ENCODE peak calls at places on chromosomes 16 and 17, in four cellular contexts. One of them, this sample, is unnamed.

GRCh38 chr17:40598928-40599627 is 33.8 kb upstream of the CCR7 start:
- DNase-seq in H1: no peak
- DNase-seq in heart left ventricle: no peak
- DNase-seq in sigmoid colon: no peak
- DNase-seq in this sample: no peak

GRCh38 chr16:73275024-73275423 is 227.1 kb upstream of the ZFHX3 start:
- DNase-seq in heart left ventricle: no peak
- DNase-seq in H1: no peak
- DNase-seq in sigmoid colon: no peak
- DNase-seq in this sample: no peak

GRCh38 chr16:71852561-71852960 is 6.8 kb downstream of the ATXN1L start:
- DNase-seq in H1: no peak
- DNase-seq in heart left ventricle: no peak
- DNase-seq in sigmoid colon: no peak
- DNase-seq in this sample: no peak

GRCh38 chr16:50038756-50039529 is 13.9 kb downstream of the CNEP1R1 start:
- DNase-seq in H1: no peak
- DNase-seq in heart left ventricle: peak; percentile 60
- DNase-seq in sigmoid colon: peak; percentile 73
- DNase-seq in this sample: no peak

GRCh38 chr17:59963738-59964454 is 644 bp downstream of the RNFT1 start:
- DNase-seq in heart left ventricle: peak; percentile 53
- DNase-seq in H1: peak; percentile 48
- DNase-seq in sigmoid colon: peak; percentile 73
- DNase-seq in this sample: peak; percentile 57

GRCh38 chr16:46822270-46822669 is 8.7 kb downstream of the C16orf87 start:
- DNase-seq in H1: no peak
- DNase-seq in heart left ventricle: no peak
- DNase-seq in sigmoid colon: no peak
- DNase-seq in this sample: no peak

GRCh38 chr16:12057276-12057675 is 80.7 kb downstream of the SNX29 start:
- DNase-seq in sigmoid colon: peak; percentile 69
- DNase-seq in H1: no peak
- DNase-seq in heart left ventricle: no peak
- DNase-seq in this sample: no peak

GRCh38 chr17:3009411-3009920 is 53.9 kb downstream of the OR1D5 start:
- DNase-seq in sigmoid colon: peak; percentile 46
- DNase-seq in H1: no peak
- DNase-seq in heart left ventricle: no peak
- DNase-seq in this sample: no peak

GRCh38 chr16:74626741-74627416 is 20.0 kb upstream of the GLG1 start:
- DNase-seq in H1: no peak
- DNase-seq in heart left ventricle: no peak
- DNase-seq in sigmoid colon: no peak
- DNase-seq in this sample: no peak

GRCh38 chr16:28093383-28093725 is 29.8 kb upstream of the GSG1L start:
- DNase-seq in heart left ventricle: no peak
- DNase-seq in H1: no peak
- DNase-seq in sigmoid colon: peak; percentile 43
- DNase-seq in this sample: no peak

GRCh38 chr17:81648013-81648706 is 8.2 kb downstream of the PDE6G start:
- DNase-seq in H1: peak; percentile 79
- DNase-seq in sigmoid colon: no peak
- DNase-seq in heart left ventricle: no peak
- DNase-seq in this sample: no peak

GRCh38 chr17:41413353-41413752 is 11.0 kb downstream of the KRT37 start:
- DNase-seq in heart left ventricle: no peak
- DNase-seq in H1: no peak
- DNase-seq in sigmoid colon: no peak
- DNase-seq in this sample: no peak

GRCh38 chr17:59783221-59784016 is 76.0 kb downstream of the VMP1 start:
- DNase-seq in heart left ventricle: no peak
- DNase-seq in sigmoid colon: no peak
- DNase-seq in H1: no peak
- DNase-seq in this sample: no peak

GRCh38 chr17:65985571-65985970 is 206.4 kb downstream of the CEP112 start:
- DNase-seq in sigmoid colon: no peak
- DNase-seq in heart left ventricle: no peak
- DNase-seq in H1: no peak
- DNase-seq in this sample: no peak

GRCh38 chr17:333626-334396 is 18.8 kb downstream of the RPH3AL start:
- DNase-seq in heart left ventricle: peak; percentile 90
- DNase-seq in sigmoid colon: peak; percentile 95
- DNase-seq in H1: peak; percentile 69
- DNase-seq in this sample: peak; percentile 91

GRCh38 chr16:88610080-88610479 is 28.3 kb upstream of the IL17C start:
- DNase-seq in H1: no peak
- DNase-seq in heart left ventricle: no peak
- DNase-seq in sigmoid colon: no peak
- DNase-seq in this sample: no peak

GRCh38 chr17:48294989-48295892 is 134.8 kb downstream of the SKAP1 start:
- DNase-seq in sigmoid colon: no peak
- DNase-seq in H1: no peak
- DNase-seq in heart left ventricle: no peak
- DNase-seq in this sample: no peak

GRCh38 chr16:27879601-27880247 is 183.8 kb downstream of the GSG1L start:
- DNase-seq in H1: no peak
- DNase-seq in heart left ventricle: peak; percentile 65
- DNase-seq in sigmoid colon: no peak
- DNase-seq in this sample: no peak

GRCh38 chr16:53945996-53946395 is 242.0 kb downstream of the FTO start:
- DNase-seq in H1: no peak
- DNase-seq in sigmoid colon: no peak
- DNase-seq in heart left ventricle: no peak
- DNase-seq in this sample: peak; percentile 15

GRCh38 chr16:10583269-10583668 is 2.9 kb upstream of the EMP2 start:
- DNase-seq in heart left ventricle: no peak
- DNase-seq in H1: no peak
- DNase-seq in sigmoid colon: no peak
- DNase-seq in this sample: no peak

GRCh38 chr16:89152831-89153700 is 18.5 kb upstream of the CDH15 start:
- DNase-seq in sigmoid colon: no peak
- DNase-seq in heart left ventricle: no peak
- DNase-seq in H1: no peak
- DNase-seq in this sample: no peak

GRCh38 chr16:86775401-86775985 is 197.1 kb downstream of the FOXL1 start:
- DNase-seq in H1: no peak
- DNase-seq in sigmoid colon: peak; percentile 47
- DNase-seq in heart left ventricle: no peak
- DNase-seq in this sample: no peak

GRCh38 chr17:2709173-2709661 is 2.3 kb downstream of the CLUH start:
- DNase-seq in heart left ventricle: peak; percentile 69
- DNase-seq in H1: no peak
- DNase-seq in sigmoid colon: peak; percentile 64
- DNase-seq in this sample: peak; percentile 91

GRCh38 chr17:79393358-79394038 is 217.4 kb downstream of the RBFOX3 start:
- DNase-seq in heart left ventricle: peak; percentile 76
- DNase-seq in H1: peak; percentile 99
- DNase-seq in sigmoid colon: no peak
- DNase-seq in this sample: peak; percentile 79

GRCh38 chr17:17723354-17724261 is 42.4 kb downstream of the RAI1 start:
- DNase-seq in H1: peak; percentile 66
- DNase-seq in heart left ventricle: no peak
- DNase-seq in sigmoid colon: no peak
- DNase-seq in this sample: no peak

GRCh38 chr17:48814504-48814903 is 2.5 kb downstream of the TTLL6 start:
- DNase-seq in heart left ventricle: peak; percentile 52
- DNase-seq in H1: peak; percentile 76
- DNase-seq in sigmoid colon: no peak
- DNase-seq in this sample: peak; percentile 59

GRCh38 chr16:66116163-66116792 is 250.2 kb upstream of the CDH5 start:
- DNase-seq in heart left ventricle: no peak
- DNase-seq in H1: no peak
- DNase-seq in sigmoid colon: peak; percentile 18
- DNase-seq in this sample: no peak

GRCh38 chr16:2146739-2147138 is 1.7 kb upstream of the RAB26 start:
- DNase-seq in sigmoid colon: no peak
- DNase-seq in heart left ventricle: peak; percentile 22
- DNase-seq in H1: no peak
- DNase-seq in this sample: no peak

GRCh38 chr17:47820023-47820789 is 1.4 kb downstream of the OSBPL7 start:
- DNase-seq in heart left ventricle: peak; percentile 64
- DNase-seq in H1: no peak
- DNase-seq in sigmoid colon: no peak
- DNase-seq in this sample: no peak

GRCh38 chr17:38464723-38465419 is 36.6 kb downstream of the ARHGAP23 start:
- DNase-seq in H1: no peak
- DNase-seq in sigmoid colon: peak; percentile 97
- DNase-seq in heart left ventricle: peak; percentile 94
- DNase-seq in this sample: peak; percentile 36

GRCh38 chr17:57051886-57052342 is 33.1 kb upstream of the AKAP1 start:
- DNase-seq in sigmoid colon: peak; percentile 68
- DNase-seq in H1: no peak
- DNase-seq in heart left ventricle: peak; percentile 38
- DNase-seq in this sample: no peak

GRCh38 chr17:78349831-78350631 is 9.8 kb downstream of the SOCS3 start:
- DNase-seq in sigmoid colon: no peak
- DNase-seq in H1: no peak
- DNase-seq in heart left ventricle: no peak
- DNase-seq in this sample: no peak

GRCh38 chr16:69064789-69065313 is 40.6 kb upstream of the HAS3 start:
- DNase-seq in H1: no peak
- DNase-seq in sigmoid colon: peak; percentile 12
- DNase-seq in heart left ventricle: no peak
- DNase-seq in this sample: no peak

GRCh38 chr17:17849863-17850373 is 13.1 kb upstream of the SREBF1 start:
- DNase-seq in sigmoid colon: no peak
- DNase-seq in heart left ventricle: peak; percentile 61
- DNase-seq in H1: no peak
- DNase-seq in this sample: no peak

GRCh38 chr17:65930140-65930715 is 261.7 kb downstream of the CEP112 start:
- DNase-seq in H1: no peak
- DNase-seq in sigmoid colon: no peak
- DNase-seq in heart left ventricle: no peak
- DNase-seq in this sample: no peak

GRCh38 chr16:73060216-73060615 is 12.3 kb upstream of the ZFHX3 start:
- DNase-seq in sigmoid colon: peak; percentile 57
- DNase-seq in heart left ventricle: no peak
- DNase-seq in H1: no peak
- DNase-seq in this sample: no peak

GRCh38 chr17:57915980-57916757 is 39.0 kb downstream of the CUEDC1 start:
- DNase-seq in heart left ventricle: no peak
- DNase-seq in H1: peak; percentile 72
- DNase-seq in sigmoid colon: no peak
- DNase-seq in this sample: peak; percentile 72

GRCh38 chr17:37610971-37611370 is 1.8 kb upstream of the SYNRG start:
- DNase-seq in sigmoid colon: no peak
- DNase-seq in H1: no peak
- DNase-seq in heart left ventricle: no peak
- DNase-seq in this sample: no peak

GRCh38 chr17:27065588-27065987 is 228.3 kb upstream of the WSB1 start:
- DNase-seq in sigmoid colon: no peak
- DNase-seq in heart left ventricle: no peak
- DNase-seq in H1: no peak
- DNase-seq in this sample: no peak
- H3K4me1 ChIP-seq in sigmoid colon: no peaks in the 10 kb centered on the region
- H3K4me1 ChIP-seq in heart left ventricle: no peaks in the 10 kb centered on the region
- H3K4me1 ChIP-seq in H1: no peaks in the 10 kb centered on the region
- H3K4me1 ChIP-seq in this sample: no peaks in the 10 kb centered on the region

DNA sequence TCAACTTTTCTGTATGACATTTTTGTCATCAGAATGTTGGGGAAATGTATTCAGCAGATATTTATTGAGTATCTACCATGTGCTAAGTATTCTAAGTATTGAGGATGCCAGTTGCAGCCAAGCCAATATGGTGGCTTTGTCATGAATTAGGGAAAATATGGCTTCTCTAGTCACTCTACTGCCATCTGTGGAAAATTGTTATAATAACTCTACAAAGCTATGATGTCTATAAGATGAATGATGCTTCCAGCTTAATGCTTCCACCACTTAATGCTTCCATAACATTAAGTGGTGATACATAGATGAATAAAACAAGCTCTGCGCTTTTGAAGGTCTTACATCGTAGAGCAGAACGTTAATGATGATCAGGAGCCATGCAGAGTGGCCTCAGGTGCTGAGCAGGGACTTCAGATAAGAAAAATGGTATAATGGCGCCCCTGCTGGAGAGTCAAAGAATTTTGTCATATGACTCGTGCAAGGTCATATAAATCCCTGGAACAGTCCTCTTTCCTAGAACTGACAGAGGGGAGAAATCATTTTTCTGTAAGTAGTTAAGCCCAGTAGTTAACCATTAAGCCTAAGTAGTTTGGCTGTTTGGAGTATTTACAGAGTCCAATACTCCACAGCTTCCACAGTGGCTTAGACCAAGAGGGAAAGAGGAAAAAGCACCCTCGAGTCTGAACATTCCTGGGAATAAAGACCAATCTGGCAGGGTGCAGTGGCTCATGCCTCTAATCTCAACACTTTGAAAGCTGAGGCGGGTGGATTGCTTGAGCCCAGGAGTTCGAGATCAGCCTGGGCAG is 2.7 kb upstream of the TMIGD1 start:
- DNase-seq in sigmoid colon: no peak
- DNase-seq in H1: peak; percentile 63
- DNase-seq in heart left ventricle: no peak
- DNase-seq in this sample: peak; percentile 76
- TF ChIP-seq POLR2A in sigmoid colon: no peak
- TF ChIP-seq POLR2A in H1: no peak
- TF ChIP-seq POLR2A in heart left ventricle: no peak
- TF ChIP-seq POLR2A in this sample: no peak

DNA sequence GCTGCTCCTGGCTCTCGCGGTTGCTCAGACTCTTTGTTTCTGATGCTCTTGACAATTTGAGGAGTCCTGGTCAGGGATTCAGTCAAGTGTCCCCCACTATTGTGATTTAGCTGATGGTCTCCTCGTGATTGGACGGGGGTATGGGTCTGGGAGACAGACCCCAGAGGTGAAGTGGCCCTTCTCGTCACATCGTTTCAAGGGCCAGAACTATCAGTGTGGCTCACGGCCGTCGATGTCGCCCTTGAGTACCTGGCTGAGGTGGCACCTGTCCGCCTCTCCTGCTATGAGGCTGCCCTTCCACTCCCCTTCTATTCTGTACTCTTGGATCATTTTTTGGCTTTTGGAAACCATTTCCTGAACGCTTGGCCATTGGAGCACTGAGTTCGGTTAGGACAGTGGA is 7.4 kb upstream of the MEAK7 start:
- DNase-seq in heart left ventricle: no peak
- DNase-seq in H1: no peak
- DNase-seq in sigmoid colon: peak; percentile 49
- DNase-seq in this sample: no peak
- H3K4me1 ChIP-seq in heart left ventricle: peaks cover 3% of the 10 kb centered on the region
- H3K4me1 ChIP-seq in H1: peaks cover 16% of the 10 kb centered on the region
- H3K4me1 ChIP-seq in sigmoid colon: peaks cover 8% of the 10 kb centered on the region
- H3K4me1 ChIP-seq in this sample: peaks cover 8% of the 10 kb centered on the region

GRCh38 chr17:36591434-36592315 is at the start of gene DHRS11:
- DNase-seq in heart left ventricle: peak; percentile 89
- DNase-seq in H1: peak; percentile 91
- DNase-seq in sigmoid colon: peak; percentile 88
- DNase-seq in this sample: peak; percentile 90
- TF ChIP-seq POLR2A in heart left ventricle: no peak
- TF ChIP-seq POLR2A in H1: no peak
- TF ChIP-seq POLR2A in sigmoid colon: no peak
- TF ChIP-seq POLR2A in this sample: peak; percentile 35

This sample was measured in body of pancreas.